ENCODE peak calls at places on chromosomes 13 and 19, in four cellular contexts. D is stimulated activated CD4-positive, alpha-beta T cell treated with anti-CD3 and anti-CD28 coated beads, Interleukin-1b, Interleukin-23, amount 100 ng/mL, for 1 hour; L is hippocampal formation; C is activated T-cell treated with anti-CD3 and anti-CD28 coated beads, Interleukin-2, amount 50 U/mL, for 72 hours. Y is an unnamed sample.

GRCh38 chr13:45545686-45546409 is 69.7 kb downstream of the ERICH6B start:
- DNase-seq in C (no peak), L (no peak), D (no peak), Y (no peak)

GRCh38 chr13:97108535-97108910 is 113.6 kb upstream of the MBNL2 start:
- DNase-seq in D (no peak), L (no peak), C (no peak), Y (no peak)

GRCh38 chr19:28886708-28887107 is 326.2 kb downstream of the UQCRFS1 start:
- DNase-seq in D (no peak), L (no peak), C (no peak), Y (no peak)

GRCh38 chr13:81800433-81800832 is 1459.5 kb upstream of the SPRY2 start:
- DNase-seq in D (no peak), L (no peak), C (no peak), Y (no peak)

GRCh38 chr19:56840452-56841193 is at the start of the genes PEG3 and ZIM2:
- DNase-seq in C (no peak), L (peak), D (no peak), Y (peak)

GRCh38 chr13:74979703-74980102 is 502.3 kb downstream of the TBC1D4 start:
- DNase-seq in L (no peak), D (no peak), C (no peak), Y (no peak)

GRCh38 chr19:3284759-3285646 is 60.5 kb downstream of the CELF5 start:
- DNase-seq in C (peak), L (no peak), D (no peak), Y (no peak)

GRCh38 chr13:59176775-59177174 is 987.0 kb downstream of the DIAPH3 start:
- DNase-seq in D (no peak), C (no peak), L (no peak), Y (no peak)

GRCh38 chr19:17121736-17122293 is 46.2 kb downstream of the MYO9B start:
- DNase-seq in L (no peak), D (no peak), C (peak), Y (no peak)

Y was measured in putamen.